ENCODE peak calls at places on chromosomes 12 and 14, in five cellular contexts. M, X, B, P and F are unnamed samples.

GRCh38 chr12:71447691-71448660 is 8.4 kb downstream of the LGR5 start:
- DNase-seq in B (no peak), M (no peak), P (no peak), X (peak), F (no peak)

GRCh38 chr12:8499616-8500015 is 13.7 kb upstream of the CLEC4D start:
- DNase-seq in P (no peak), X (no peak), B (no peak), M (no peak), F (no peak)

GRCh38 chr12:14602128-14602527 is 34.4 kb upstream of the PLBD1 start:
- DNase-seq in P (no peak), X (no peak), B (no peak), M (no peak), F (no peak)

GRCh38 chr12:2167231-2167630 is 114.4 kb downstream of the CACNA1C start:
- DNase-seq in P (no peak), B (no peak), X (no peak), M (no peak), F (no peak)

GRCh38 chr14:98069712-98070133 is 1202.3 kb downstream of the BCL11B start:
- DNase-seq in P (no peak), M (no peak), B (no peak), X (no peak), F (peak)

GRCh38 chr12:15752780-15753179 is 36.4 kb downstream of the EPS8 start:
- DNase-seq in P (no peak), X (no peak), M (no peak), B (no peak), F (no peak)

GRCh38 chr14:93800038-93800937 is 12.0 kb upstream of the PRIMA1 start:
- DNase-seq in X (no peak), M (no peak), B (no peak), P (no peak), F (no peak)

GRCh38 chr12:4763549-4763948 is 43.3 kb downstream of the GALNT8 start:
- DNase-seq in B (no peak), M (no peak), X (peak), P (peak), F (peak)

GRCh38 chr12:122159879-122160278 is 14.1 kb downstream of the IL31 start:
- DNase-seq in X (peak), P (no peak), M (no peak), B (no peak), F (no peak)

GRCh38 chr12:52085682-52086180 is 6.2 kb downstream of the SMIM41 start:
- DNase-seq in B (no peak), M (no peak), X (no peak), P (no peak), F (no peak)

GRCh38 chr12:14885718-14886201 is at the start of gene MGP:
- DNase-seq in P (no peak), X (peak), M (no peak), B (no peak), F (no peak)

GRCh38 chr14:101972126-101972785 is 7.9 kb downstream of the DYNC1H1 start:
- DNase-seq in M (no peak), P (no peak), B (peak), X (no peak), F (no peak)

GRCh38 chr12:101696477-101697196 is 803 bp upstream of the CHPT1 start:
- DNase-seq in B (no peak), X (peak), M (no peak), P (no peak), F (no peak)

GRCh38 chr12:3493225-3494049 is 2.4 kb downstream of the PRMT8 start:
- DNase-seq in B (no peak), X (peak), P (no peak), M (no peak), F (no peak)

GRCh38 chr14:104723651-104724406 is at the start of gene ADSS1:
- DNase-seq in B (no peak), P (no peak), M (peak), X (peak), F (peak)

GRCh38 chr12:89709994-89710872 is 1.6 kb upstream of the ATP2B1 start:
- DNase-seq in B (no peak), M (peak), X (peak), P (no peak), F (no peak)